ENCODE peak calls at places on chromosomes 5 and 9, in nine cellular contexts. One of them, this sample, is unnamed.

GRCh38 chr5:132411382-132411925 is 41.9 kb downstream of the SLC22A5 start:
- DNase-seq in fibroblast of villous mesenchyme: no peak
- DNase-seq in A172: no peak
- DNase-seq in GM12865: peak; percentile 68
- DNase-seq in effector CD4-positive, alpha-beta T cell: no peak
- DNase-seq in kidney epithelial cell: no peak
- DNase-seq in SW 1271: peak; percentile 71
- DNase-seq in fibroblast of mammary gland: no peak
- DNase-seq in lung: no peak
- DNase-seq in this sample: no peak

GRCh38 chr9:103899836-103900235 is 194.3 kb upstream of the SMC2 start:
- DNase-seq in fibroblast of villous mesenchyme: no peak
- DNase-seq in A172: no peak
- DNase-seq in GM12865: no peak
- DNase-seq in effector CD4-positive, alpha-beta T cell: no peak
- DNase-seq in kidney epithelial cell: no peak
- DNase-seq in SW 1271: no peak
- DNase-seq in fibroblast of mammary gland: no peak
- DNase-seq in lung: no peak
- DNase-seq in this sample: no peak

GRCh38 chr5:96096724-96097123 is 135.1 kb upstream of the ELL2 start:
- DNase-seq in fibroblast of villous mesenchyme: no peak
- DNase-seq in A172: no peak
- DNase-seq in GM12865: no peak
- DNase-seq in effector CD4-positive, alpha-beta T cell: no peak
- DNase-seq in kidney epithelial cell: no peak
- DNase-seq in SW 1271: no peak
- DNase-seq in fibroblast of mammary gland: peak; percentile 63
- DNase-seq in lung: no peak
- DNase-seq in this sample: peak; percentile 82

GRCh38 chr5:173420108-173420507 is 91.9 kb upstream of the STC2 start:
- DNase-seq in fibroblast of villous mesenchyme: no peak
- DNase-seq in A172: no peak
- DNase-seq in GM12865: no peak
- DNase-seq in effector CD4-positive, alpha-beta T cell: no peak
- DNase-seq in kidney epithelial cell: no peak
- DNase-seq in SW 1271: no peak
- DNase-seq in fibroblast of mammary gland: no peak
- DNase-seq in lung: no peak
- DNase-seq in this sample: peak; percentile 61

GRCh38 chr5:154481584-154482381 is 3.8 kb upstream of the HAND1 start:
- DNase-seq in fibroblast of villous mesenchyme: no peak
- DNase-seq in A172: no peak
- DNase-seq in GM12865: no peak
- DNase-seq in effector CD4-positive, alpha-beta T cell: no peak
- DNase-seq in kidney epithelial cell: no peak
- DNase-seq in SW 1271: no peak
- DNase-seq in fibroblast of mammary gland: no peak
- DNase-seq in lung: no peak
- DNase-seq in this sample: no peak

GRCh38 chr9:137581361-137582285 is 2.9 kb upstream of the DPH7 start:
- DNase-seq in fibroblast of villous mesenchyme: no peak
- DNase-seq in A172: no peak
- DNase-seq in GM12865: no peak
- DNase-seq in effector CD4-positive, alpha-beta T cell: no peak
- DNase-seq in kidney epithelial cell: no peak
- DNase-seq in SW 1271: no peak
- DNase-seq in fibroblast of mammary gland: no peak
- DNase-seq in lung: no peak
- DNase-seq in this sample: no peak

GRCh38 chr9:87655731-87656130 is 70.2 kb upstream of the CTSL start:
- DNase-seq in fibroblast of villous mesenchyme: no peak
- DNase-seq in A172: no peak
- DNase-seq in GM12865: no peak
- DNase-seq in effector CD4-positive, alpha-beta T cell: no peak
- DNase-seq in kidney epithelial cell: no peak
- DNase-seq in SW 1271: no peak
- DNase-seq in fibroblast of mammary gland: no peak
- DNase-seq in lung: no peak
- DNase-seq in this sample: no peak

GRCh38 chr5:54693936-54694510 is 176.5 kb downstream of the SNX18 start:
- DNase-seq in fibroblast of villous mesenchyme: no peak
- DNase-seq in A172: no peak
- DNase-seq in GM12865: no peak
- DNase-seq in effector CD4-positive, alpha-beta T cell: no peak
- DNase-seq in kidney epithelial cell: no peak
- DNase-seq in SW 1271: no peak
- DNase-seq in fibroblast of mammary gland: no peak
- DNase-seq in lung: no peak
- DNase-seq in this sample: no peak

GRCh38 chr5:16936150-16937022 is at the start of gene MYO10:
- DNase-seq in fibroblast of villous mesenchyme: peak; percentile 91
- DNase-seq in A172: peak; percentile 53
- DNase-seq in GM12865: peak; percentile 38
- DNase-seq in effector CD4-positive, alpha-beta T cell: peak; percentile 7
- DNase-seq in kidney epithelial cell: no peak
- DNase-seq in SW 1271: peak; percentile 33
- DNase-seq in fibroblast of mammary gland: peak; percentile 66
- DNase-seq in lung: peak; percentile 83
- DNase-seq in this sample: peak; percentile 93

GRCh38 chr5:96463106-96463505 is 30.1 kb upstream of the PCSK1 start:
- DNase-seq in fibroblast of villous mesenchyme: no peak
- DNase-seq in A172: no peak
- DNase-seq in GM12865: no peak
- DNase-seq in effector CD4-positive, alpha-beta T cell: no peak
- DNase-seq in kidney epithelial cell: no peak
- DNase-seq in SW 1271: no peak
- DNase-seq in fibroblast of mammary gland: peak; percentile 45
- DNase-seq in lung: no peak
- DNase-seq in this sample: no peak

GRCh38 chr9:89466451-89467277 is 31.2 kb downstream of the SEMA4D start:
- DNase-seq in fibroblast of villous mesenchyme: no peak
- DNase-seq in A172: no peak
- DNase-seq in GM12865: peak; percentile 77
- DNase-seq in effector CD4-positive, alpha-beta T cell: no peak
- DNase-seq in kidney epithelial cell: peak; percentile 80
- DNase-seq in SW 1271: no peak
- DNase-seq in fibroblast of mammary gland: no peak
- DNase-seq in lung: no peak
- DNase-seq in this sample: no peak

GRCh38 chr5:40605295-40605958 is 74.3 kb upstream of the PTGER4 start:
- DNase-seq in fibroblast of villous mesenchyme: no peak
- DNase-seq in A172: peak; percentile 35
- DNase-seq in GM12865: no peak
- DNase-seq in effector CD4-positive, alpha-beta T cell: no peak
- DNase-seq in kidney epithelial cell: no peak
- DNase-seq in SW 1271: no peak
- DNase-seq in fibroblast of mammary gland: peak; percentile 28
- DNase-seq in lung: no peak
- DNase-seq in this sample: no peak

GRCh38 chr5:72138943-72139467 is 31.7 kb downstream of the MAP1B start:
- DNase-seq in fibroblast of villous mesenchyme: peak; percentile 68
- DNase-seq in A172: peak; percentile 87
- DNase-seq in GM12865: peak; percentile 32
- DNase-seq in effector CD4-positive, alpha-beta T cell: no peak
- DNase-seq in kidney epithelial cell: peak; percentile 58
- DNase-seq in SW 1271: no peak
- DNase-seq in fibroblast of mammary gland: peak; percentile 98
- DNase-seq in lung: no peak
- DNase-seq in this sample: peak; percentile 97

GRCh38 chr9:120974181-120974580 is 47.6 kb upstream of the TRAF1 start:
- DNase-seq in fibroblast of villous mesenchyme: no peak
- DNase-seq in A172: no peak
- DNase-seq in GM12865: no peak
- DNase-seq in effector CD4-positive, alpha-beta T cell: no peak
- DNase-seq in kidney epithelial cell: no peak
- DNase-seq in SW 1271: no peak
- DNase-seq in fibroblast of mammary gland: no peak
- DNase-seq in lung: no peak
- DNase-seq in this sample: no peak

GRCh38 chr9:117247271-117247670 is 167.6 kb downstream of the ASTN2 start:
- DNase-seq in fibroblast of villous mesenchyme: peak; percentile 2
- DNase-seq in A172: no peak
- DNase-seq in GM12865: peak; percentile 3
- DNase-seq in effector CD4-positive, alpha-beta T cell: no peak
- DNase-seq in kidney epithelial cell: no peak
- DNase-seq in SW 1271: no peak
- DNase-seq in fibroblast of mammary gland: no peak
- DNase-seq in lung: no peak
- DNase-seq in this sample: peak; percentile 23

GRCh38 chr5:170408189-170408588 is 19.0 kb upstream of the KCNMB1 start:
- DNase-seq in fibroblast of villous mesenchyme: no peak
- DNase-seq in A172: no peak
- DNase-seq in GM12865: no peak
- DNase-seq in effector CD4-positive, alpha-beta T cell: no peak
- DNase-seq in kidney epithelial cell: no peak
- DNase-seq in SW 1271: no peak
- DNase-seq in fibroblast of mammary gland: peak; percentile 9
- DNase-seq in lung: no peak
- DNase-seq in this sample: peak; percentile 20

GRCh38 chr5:167688331-167688730 is 603.1 kb upstream of the WWC1 start:
- DNase-seq in fibroblast of villous mesenchyme: peak; percentile 47
- DNase-seq in A172: no peak
- DNase-seq in GM12865: no peak
- DNase-seq in effector CD4-positive, alpha-beta T cell: no peak
- DNase-seq in kidney epithelial cell: no peak
- DNase-seq in SW 1271: no peak
- DNase-seq in fibroblast of mammary gland: peak; percentile 64
- DNase-seq in lung: no peak
- DNase-seq in this sample: peak; percentile 42

GRCh38 chr9:131807131-131807990 is 67.5 kb upstream of the RAPGEF1 start:
- DNase-seq in fibroblast of villous mesenchyme: no peak
- DNase-seq in A172: no peak
- DNase-seq in GM12865: no peak
- DNase-seq in effector CD4-positive, alpha-beta T cell: no peak
- DNase-seq in kidney epithelial cell: no peak
- DNase-seq in SW 1271: no peak
- DNase-seq in fibroblast of mammary gland: no peak
- DNase-seq in lung: no peak
- DNase-seq in this sample: no peak

GRCh38 chr5:67827521-67827920 is 388.0 kb upstream of the PIK3R1 start:
- DNase-seq in fibroblast of villous mesenchyme: no peak
- DNase-seq in A172: no peak
- DNase-seq in GM12865: no peak
- DNase-seq in effector CD4-positive, alpha-beta T cell: no peak
- DNase-seq in kidney epithelial cell: no peak
- DNase-seq in SW 1271: no peak
- DNase-seq in fibroblast of mammary gland: no peak
- DNase-seq in lung: no peak
- DNase-seq in this sample: no peak

GRCh38 chr5:137282216-137282615 is 216.9 kb downstream of the SPOCK1 start:
- DNase-seq in fibroblast of villous mesenchyme: peak; percentile 48
- DNase-seq in A172: peak; percentile 56
- DNase-seq in GM12865: no peak
- DNase-seq in effector CD4-positive, alpha-beta T cell: no peak
- DNase-seq in kidney epithelial cell: no peak
- DNase-seq in SW 1271: no peak
- DNase-seq in fibroblast of mammary gland: no peak
- DNase-seq in lung: no peak
- DNase-seq in this sample: no peak

GRCh38 chr9:97382099-97382718 is 29.7 kb upstream of the TDRD7 start:
- DNase-seq in fibroblast of villous mesenchyme: no peak
- DNase-seq in A172: no peak
- DNase-seq in GM12865: no peak
- DNase-seq in effector CD4-positive, alpha-beta T cell: no peak
- DNase-seq in kidney epithelial cell: peak; percentile 19
- DNase-seq in SW 1271: no peak
- DNase-seq in fibroblast of mammary gland: peak; percentile 8
- DNase-seq in lung: no peak
- DNase-seq in this sample: no peak